ENCODE peak calls at places on chromosome 5, in nine cellular contexts. One of them, this sample, is unnamed.

GRCh38 chr5:66558562-66558961 is 37.6 kb upstream of the MAST4 start:
- DNase-seq in GM23248: no peak
- DNase-seq in hepatocyte: no peak
- DNase-seq in HCT116: no peak
- DNase-seq in PC-3: no peak
- DNase-seq in MM.1S: peak
- DNase-seq in GM23338: no peak
- DNase-seq in SK-N-SH: no peak
- DNase-seq in neural progenitor cell: no peak
- DNase-seq in this sample: no peak

GRCh38 chr5:132246806-132247205 is 10.7 kb upstream of the PDLIM4 start:
- DNase-seq in HCT116: no peak
- DNase-seq in GM23248: no peak
- DNase-seq in SK-N-SH: no peak
- DNase-seq in neural progenitor cell: no peak
- DNase-seq in hepatocyte: no peak
- DNase-seq in MM.1S: no peak
- DNase-seq in PC-3: no peak
- DNase-seq in GM23338: no peak
- DNase-seq in this sample: no peak

GRCh38 chr5:150350524-150351344 is 6.8 kb upstream of the TCOF1 start:
- DNase-seq in HCT116: peak
- DNase-seq in PC-3: peak
- DNase-seq in GM23248: peak
- DNase-seq in hepatocyte: peak
- DNase-seq in neural progenitor cell: peak
- DNase-seq in MM.1S: peak
- DNase-seq in GM23338: peak
- DNase-seq in SK-N-SH: peak
- DNase-seq in this sample: peak

GRCh38 chr5:176342766-176343458 is 18.7 kb downstream of the KIAA1191 start:
- DNase-seq in PC-3: no peak
- DNase-seq in GM23248: no peak
- DNase-seq in GM23338: no peak
- DNase-seq in MM.1S: no peak
- DNase-seq in neural progenitor cell: no peak
- DNase-seq in SK-N-SH: no peak
- DNase-seq in HCT116: no peak
- DNase-seq in hepatocyte: no peak
- DNase-seq in this sample: no peak

GRCh38 chr5:149264432-149265069 is 7.1 kb upstream of the AFAP1L1 start:
- DNase-seq in GM23338: peak
- DNase-seq in SK-N-SH: peak
- DNase-seq in GM23248: peak
- DNase-seq in PC-3: peak
- DNase-seq in hepatocyte: peak
- DNase-seq in MM.1S: peak
- DNase-seq in HCT116: peak
- DNase-seq in neural progenitor cell: peak
- DNase-seq in this sample: peak

GRCh38 chr5:92508271-92508670 is 1072.7 kb downstream of the NR2F1-AS1 start:
- DNase-seq in GM23248: no peak
- DNase-seq in HCT116: no peak
- DNase-seq in SK-N-SH: no peak
- DNase-seq in MM.1S: no peak
- DNase-seq in neural progenitor cell: no peak
- DNase-seq in PC-3: peak
- DNase-seq in GM23338: no peak
- DNase-seq in hepatocyte: no peak
- DNase-seq in this sample: no peak

GRCh38 chr5:176578391-176578808 is 29.3 kb downstream of the CDHR2 start:
- DNase-seq in HCT116: peak
- DNase-seq in hepatocyte: peak
- DNase-seq in MM.1S: peak
- DNase-seq in neural progenitor cell: peak
- DNase-seq in PC-3: peak
- DNase-seq in SK-N-SH: peak
- DNase-seq in GM23248: peak
- DNase-seq in GM23338: peak
- DNase-seq in this sample: peak

GRCh38 chr5:113170707-113171106 is 194.1 kb downstream of the DCP2 start:
- DNase-seq in PC-3: no peak
- DNase-seq in HCT116: no peak
- DNase-seq in GM23338: no peak
- DNase-seq in SK-N-SH: no peak
- DNase-seq in neural progenitor cell: no peak
- DNase-seq in MM.1S: no peak
- DNase-seq in GM23248: no peak
- DNase-seq in hepatocyte: no peak
- DNase-seq in this sample: no peak

GRCh38 chr5:132019337-132019736 is 7.9 kb upstream of the ACSL6 start:
- DNase-seq in neural progenitor cell: no peak
- DNase-seq in HCT116: no peak
- DNase-seq in GM23248: no peak
- DNase-seq in hepatocyte: no peak
- DNase-seq in GM23338: no peak
- DNase-seq in SK-N-SH: no peak
- DNase-seq in MM.1S: no peak
- DNase-seq in PC-3: no peak
- DNase-seq in this sample: no peak

GRCh38 chr5:776862-777711 is 7.4 kb downstream of the ZDHHC11B start:
- DNase-seq in MM.1S: no peak
- DNase-seq in HCT116: no peak
- DNase-seq in SK-N-SH: peak
- DNase-seq in neural progenitor cell: no peak
- DNase-seq in GM23338: peak
- DNase-seq in hepatocyte: no peak
- DNase-seq in PC-3: no peak
- DNase-seq in GM23248: peak
- DNase-seq in this sample: no peak
- TF ChIP-seq EZH2phosphoT487 in MM.1S: no peak
- TF ChIP-seq EZH2phosphoT487 in HCT116: no peak
- TF ChIP-seq EZH2phosphoT487 in SK-N-SH: no peak
- TF ChIP-seq EZH2phosphoT487 in neural progenitor cell: no peak
- TF ChIP-seq EZH2phosphoT487 in GM23338: no peak
- TF ChIP-seq EZH2phosphoT487 in hepatocyte: no peak
- TF ChIP-seq EZH2phosphoT487 in PC-3: no peak
- TF ChIP-seq EZH2phosphoT487 in GM23248: no peak
- TF ChIP-seq EZH2phosphoT487 in this sample: no peak

GRCh38 chr5:14036947-14037346 is 92.5 kb upstream of the DNAH5 start:
- DNase-seq in GM23338: peak
- DNase-seq in PC-3: no peak
- DNase-seq in neural progenitor cell: no peak
- DNase-seq in hepatocyte: no peak
- DNase-seq in GM23248: peak
- DNase-seq in SK-N-SH: no peak
- DNase-seq in HCT116: no peak
- DNase-seq in MM.1S: no peak
- DNase-seq in this sample: no peak
- H3K27ac ChIP-seq in GM23338: peak
- H3K27ac ChIP-seq in PC-3: peak
- H3K27ac ChIP-seq in neural progenitor cell: no peak
- H3K27ac ChIP-seq in hepatocyte: peak
- H3K27ac ChIP-seq in GM23248: peak
- H3K27ac ChIP-seq in SK-N-SH: peak
- H3K27ac ChIP-seq in HCT116: peak
- H3K27ac ChIP-seq in MM.1S: no peak
- H3K27ac ChIP-seq in this sample: no peak

DNA sequence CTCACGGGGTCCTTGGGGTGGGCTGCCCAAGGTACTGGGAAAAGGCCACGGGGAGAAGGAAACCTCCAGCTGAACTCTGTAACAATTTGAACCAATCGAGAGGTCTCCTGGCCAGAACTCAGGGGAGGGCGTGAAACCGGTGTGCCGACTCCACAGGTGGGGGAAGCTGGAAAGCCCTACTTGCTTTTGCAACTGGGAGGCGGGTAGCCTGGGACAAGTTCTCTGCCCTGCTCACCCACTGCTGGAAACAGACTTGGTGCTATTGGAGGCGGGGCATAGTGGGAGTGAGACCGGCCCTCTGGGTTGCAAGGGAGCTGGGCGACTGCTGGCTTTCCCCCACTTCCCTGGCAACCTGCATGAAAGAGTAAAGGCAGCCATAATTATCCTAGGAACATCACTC is 73.2 kb upstream of the SLIT3 start:
- DNase-seq in GM23248: no peak
- DNase-seq in hepatocyte: no peak
- DNase-seq in PC-3: no peak
- DNase-seq in neural progenitor cell: no peak
- DNase-seq in SK-N-SH: no peak
- DNase-seq in HCT116: no peak
- DNase-seq in GM23338: no peak
- DNase-seq in MM.1S: no peak
- DNase-seq in this sample: no peak
- H2AFZ ChIP-seq in GM23248: no peak
- H2AFZ ChIP-seq in hepatocyte: no peak
- H2AFZ ChIP-seq in PC-3: no peak
- H2AFZ ChIP-seq in neural progenitor cell: no peak
- H2AFZ ChIP-seq in SK-N-SH: no peak
- H2AFZ ChIP-seq in HCT116: no peak
- H2AFZ ChIP-seq in GM23338: peak
- H2AFZ ChIP-seq in MM.1S: no peak
- H2AFZ ChIP-seq in this sample: no peak

DNA sequence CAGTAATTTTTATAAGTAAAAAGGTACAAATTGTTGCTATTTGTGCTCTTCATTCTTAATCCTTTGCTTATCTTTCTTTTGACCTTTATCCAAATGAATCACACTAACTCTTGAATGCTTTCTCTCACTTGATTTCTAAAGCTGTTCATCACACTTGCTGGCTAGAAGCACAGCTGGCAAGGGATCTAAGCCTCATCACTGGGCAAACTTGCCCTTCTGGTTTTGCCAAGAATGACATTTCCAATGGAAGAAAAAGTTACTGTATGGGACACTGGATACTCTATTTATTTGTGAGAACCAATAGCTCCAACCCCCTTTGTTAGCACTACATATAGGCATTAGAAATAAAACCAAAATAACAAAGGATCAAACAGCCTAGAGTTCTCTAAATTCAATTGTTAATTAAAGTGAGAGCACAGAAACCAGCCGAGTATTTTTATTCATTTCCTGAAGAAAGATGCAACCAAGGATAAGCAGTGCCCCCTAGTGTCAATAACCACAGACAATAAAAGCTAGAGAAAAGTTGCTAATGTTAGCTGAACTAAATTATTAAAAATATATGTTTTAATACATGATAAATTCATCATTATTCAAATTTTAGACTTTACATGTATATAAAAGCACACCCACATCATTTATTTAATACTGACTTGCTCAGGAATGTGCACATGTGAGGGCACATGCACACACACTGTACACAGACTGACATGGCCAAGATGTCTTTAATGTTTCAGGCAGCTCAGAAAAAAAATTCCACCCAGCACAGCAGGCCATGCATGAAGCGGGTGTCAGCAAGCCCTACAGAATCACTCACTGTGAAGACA is 59.8 kb upstream of the POU5F2 start:
- DNase-seq in MM.1S: peak
- DNase-seq in SK-N-SH: peak
- DNase-seq in GM23338: peak
- DNase-seq in GM23248: peak
- DNase-seq in neural progenitor cell: peak
- DNase-seq in HCT116: peak
- DNase-seq in PC-3: peak
- DNase-seq in hepatocyte: peak
- DNase-seq in this sample: peak
- TF ChIP-seq EZH2phosphoT487 in MM.1S: no peak
- TF ChIP-seq EZH2phosphoT487 in SK-N-SH: no peak
- TF ChIP-seq EZH2phosphoT487 in GM23338: no peak
- TF ChIP-seq EZH2phosphoT487 in GM23248: no peak
- TF ChIP-seq EZH2phosphoT487 in neural progenitor cell: no peak
- TF ChIP-seq EZH2phosphoT487 in HCT116: no peak
- TF ChIP-seq EZH2phosphoT487 in PC-3: no peak
- TF ChIP-seq EZH2phosphoT487 in hepatocyte: no peak
- TF ChIP-seq EZH2phosphoT487 in this sample: no peak